ENCODE peak calls at places on chromosomes 6 and 20, in ten cellular contexts. H is T-helper 17 cell; C is left cardiac atrium; E is CD8-positive, alpha-beta T cell; B is posterior cingulate gyrus; P is adrenal gland; X is IMR-90; O is stimulated activated CD4-positive, alpha-beta T cell treated with anti-CD3 and anti-CD28 coated beads, Interleukin-12 subunit alpha, Interleukin-12 subunit beta, amount 100 ng/mL, for 24 hours; K is RKO; Y is fibroblast of mammary gland. D is an unnamed sample.
A peak's percentile ranks its signal among the peaks of the same experiment; 100 is the strongest.

GRCh38 chr20:17621229-17621968 is 51.5 kb downstream of the DSTN start:
- DNase-seq in C (no peak), P (peak; percentile 0), B (no peak), Y (no peak), K (no peak), O (no peak), E (no peak), H (no peak), X (no peak), D (no peak)

GRCh38 chr6:163620670-163621330 is 206.3 kb downstream of the QKI start:
- DNase-seq in H (no peak), E (no peak), K (no peak), O (no peak), X (peak; percentile 7), B (no peak), P (no peak), Y (no peak), C (no peak), D (no peak)

GRCh38 chr20:35285806-35286076 is 1.2 kb upstream of the EIF6 start:
- DNase-seq in C (no peak), K (peak; percentile 94), O (no peak), X (peak; percentile 31), E (no peak), B (no peak), H (no peak), Y (peak; percentile 74), P (no peak), D (no peak)

GRCh38 chr6:100923481-100923880 is 42.4 kb upstream of the ASCC3 start:
- DNase-seq in O (no peak), B (no peak), H (no peak), P (no peak), K (no peak), C (no peak), E (no peak), X (no peak), Y (no peak), D (no peak)

GRCh38 chr20:23365390-23366165 is 3.6 kb downstream of the GZF1 start:
- DNase-seq in K (no peak), X (no peak), O (no peak), E (no peak), C (no peak), P (no peak), B (no peak), H (no peak), Y (no peak), D (no peak)

GRCh38 chr6:62283359-62283758 is 2.7 kb downstream of the KHDRBS2 start:
- DNase-seq in O (no peak), X (no peak), E (no peak), K (no peak), C (no peak), B (no peak), H (no peak), P (no peak), Y (no peak), D (no peak)

GRCh38 chr6:46440133-46440532 is 51.1 kb downstream of the RCAN2 start:
- DNase-seq in E (no peak), O (no peak), X (peak; percentile 37), C (no peak), K (no peak), Y (peak; percentile 77), P (no peak), H (no peak), B (no peak), D (no peak)

GRCh38 chr6:168206681-168207274 is 112.8 kb downstream of the DACT2 start:
- DNase-seq in P (no peak), E (no peak), C (no peak), X (no peak), O (no peak), B (no peak), H (no peak), Y (no peak), K (no peak), D (no peak)

GRCh38 chr20:32281711-32282110 is 4.3 kb downstream of the KIF3B start:
- DNase-seq in X (no peak), Y (no peak), O (no peak), P (no peak), C (no peak), B (no peak), K (no peak), H (no peak), E (no peak), D (no peak)

GRCh38 chr6:43199912-43200311 is 17.9 kb downstream of the CUL9 start:
- DNase-seq in K (no peak), O (no peak), Y (no peak), C (no peak), E (no peak), B (no peak), X (no peak), P (no peak), H (no peak), D (no peak)

GRCh38 chr20:49762940-49763766 is 49.5 kb upstream of the B4GALT5 start:
- DNase-seq in P (no peak), X (no peak), O (no peak), C (no peak), K (no peak), E (no peak), Y (no peak), B (no peak), H (no peak), D (no peak)

GRCh38 chr20:24481188-24481587 is 11.8 kb downstream of the SYNDIG1 start:
- DNase-seq in H (no peak), O (no peak), X (no peak), B (no peak), C (no peak), K (no peak), Y (no peak), E (no peak), P (no peak), D (no peak)

GRCh38 chr6:170148709-170149470 is 142.0 kb downstream of the DLL1 start:
- DNase-seq in E (no peak), X (no peak), K (no peak), P (no peak), O (no peak), B (no peak), C (no peak), H (peak; percentile 5), Y (no peak), D (no peak)